ENCODE peak calls at places on chromosome 7, in ten cellular contexts. I, K, Y, U, B, M, L, E, D and W are unnamed samples.

GRCh38 chr7:47830015-47830414 is 118.3 kb downstream of the PKD1L1 start:
- DNase-seq in D (no peak), B (no peak), M (no peak), L (no peak), I (no peak), Y (no peak), U (no peak), K (no peak), E (no peak), W (no peak)

GRCh38 chr7:159130199-159130775 is 14.4 kb downstream of the VIPR2 start:
- DNase-seq in E (peak), K (no peak), U (no peak), M (no peak), Y (no peak), L (no peak), B (no peak), I (peak), D (no peak), W (no peak)

GRCh38 chr7:138886501-138886917 is 88.5 kb upstream of the ATP6V0A4 start:
- DNase-seq in D (peak), K (no peak), Y (peak), U (no peak), E (no peak), M (peak), B (no peak), I (no peak), L (peak), W (peak)

GRCh38 chr7:135197906-135198655 is 13.2 kb downstream of the WDR91 start:
- DNase-seq in K (peak), D (no peak), E (no peak), M (peak), L (no peak), B (no peak), I (no peak), U (no peak), Y (peak), W (peak)

GRCh38 chr7:9028012-9028411 is 594.6 kb downstream of the NXPH1 start:
- DNase-seq in L (no peak), E (no peak), Y (no peak), U (no peak), B (no peak), M (no peak), D (no peak), I (no peak), K (no peak), W (no peak)

GRCh38 chr7:83060218-83060617 is 102.5 kb downstream of the PCLO start:
- DNase-seq in E (no peak), K (no peak), B (no peak), M (peak), U (peak), D (no peak), L (no peak), Y (no peak), I (no peak), W (no peak)

GRCh38 chr7:24199978-24200377 is 84.0 kb upstream of the NPY start:
- DNase-seq in U (no peak), Y (no peak), E (no peak), I (no peak), D (no peak), M (no peak), B (no peak), K (no peak), L (no peak), W (no peak)

GRCh38 chr7:128742206-128742605 is 3.0 kb downstream of the CALU start:
- DNase-seq in I (no peak), M (peak), K (peak), B (no peak), Y (peak), E (no peak), D (no peak), U (no peak), L (peak), W (peak)

GRCh38 chr7:983182-984071 is 446 bp downstream of the CYP2W1 start:
- DNase-seq in K (no peak), D (no peak), L (no peak), Y (no peak), B (no peak), M (no peak), I (no peak), E (no peak), U (no peak), W (no peak)

GRCh38 chr7:27161214-27161720 is 4.1 kb downstream of the HOXA9 start:
- DNase-seq in Y (no peak), D (no peak), E (peak), I (peak), U (peak), L (no peak), K (no peak), B (no peak), M (peak), W (peak)

GRCh38 chr7:138024334-138024691 is 22.4 kb upstream of the CREB3L2 start:
- DNase-seq in U (no peak), L (no peak), M (no peak), I (no peak), E (no peak), Y (no peak), B (no peak), D (no peak), K (no peak), W (no peak)

GRCh38 chr7:47453093-47454056 is 128.5 kb downstream of the TNS3 start:
- DNase-seq in Y (peak), L (peak), D (peak), B (peak), E (peak), M (peak), K (peak), U (peak), I (no peak), W (peak)

GRCh38 chr7:105904064-105904463 is 27.7 kb upstream of the ATXN7L1 start:
- DNase-seq in U (no peak), L (no peak), Y (no peak), M (no peak), K (no peak), I (no peak), D (no peak), B (no peak), E (no peak), W (no peak)

GRCh38 chr7:142357953-142358520 is 100.2 kb upstream of the PRSS58 start:
- DNase-seq in Y (peak), M (peak), D (peak), E (no peak), U (no peak), B (no peak), K (peak), L (peak), I (no peak), W (peak)

GRCh38 chr7:81743665-81744064 is 26.2 kb downstream of the HGF start:
- DNase-seq in U (no peak), I (no peak), B (no peak), L (no peak), K (no peak), Y (no peak), D (no peak), M (no peak), E (no peak), W (no peak)

GRCh38 chr7:31782411-31782991 is 95.5 kb downstream of the PPP1R17 start:
- DNase-seq in U (no peak), B (no peak), K (peak), Y (peak), E (no peak), L (peak), D (peak), I (no peak), M (peak), W (peak)

GRCh38 chr7:64793106-64793755 is 997 bp upstream of the ZNF138 start:
- DNase-seq in I (no peak), U (no peak), B (no peak), K (no peak), D (no peak), Y (peak), M (peak), E (no peak), L (no peak), W (peak)

GRCh38 chr7:100091411-100092181 is 2.8 kb downstream of the COPS6 start:
- DNase-seq in I (no peak), M (peak), K (no peak), E (no peak), B (no peak), U (no peak), L (no peak), Y (peak), D (no peak), W (no peak)
- TF ChIP-seq CTCF in I (no peak), M (no peak), K (no peak), E (no peak), B (no peak), U (no peak), L (no peak), Y (peak), D (no peak), W (peak)

GRCh38 chr7:94632338-94633024 is 23.5 kb downstream of the SGCE start:
- DNase-seq in B (no peak), E (no peak), I (no peak), D (no peak), Y (peak), L (peak), M (peak), K (peak), U (no peak), W (peak)
- H3K4me3 ChIP-seq in B (no peak), E (no peak), I (no peak), D (no peak), Y (no peak), L (no peak), M (no peak), K (no peak), U (no peak), W (no peak)

GRCh38 chr7:123070702-123071286 is 75.3 kb upstream of the TAS2R16 start:
- DNase-seq in D (peak), K (no peak), I (no peak), Y (no peak), L (peak), M (no peak), B (no peak), E (no peak), U (no peak), W (peak)
- TF ChIP-seq CTCF in D (peak), K (peak), I (no peak), Y (peak), L (peak), M (no peak), B (no peak), E (no peak), U (no peak), W (peak)

GRCh38 chr7:98616381-98617050 is 569 bp upstream of the NPTX2 start:
- DNase-seq in I (no peak), U (no peak), D (no peak), B (no peak), L (no peak), M (no peak), Y (no peak), E (peak), K (no peak), W (no peak)
- H3K4me3 ChIP-seq in I (peak), U (peak), D (no peak), B (peak), L (no peak), M (no peak), Y (no peak), E (peak), K (no peak), W (no peak)